ENCODE peak calls at places on chromosomes 2 and 18, in eight cellular contexts. One of them, this sample, is unnamed.

GRCh38 chr2:191228861-191229260 is 16.3 kb upstream of the MYO1B start:
- DNase-seq in tibial artery: no peak
- DNase-seq in cardiac muscle cell: no peak
- DNase-seq in body of pancreas: peak
- DNase-seq in SK-N-MC: no peak
- DNase-seq in right cardiac atrium: peak
- DNase-seq in thoracic aorta: no peak
- DNase-seq in Karpas-422: no peak
- DNase-seq in this sample: peak

GRCh38 chr2:23624378-23624777 is 239.4 kb downstream of the KLHL29 start:
- DNase-seq in tibial artery: no peak
- DNase-seq in cardiac muscle cell: peak
- DNase-seq in body of pancreas: no peak
- DNase-seq in SK-N-MC: no peak
- DNase-seq in right cardiac atrium: no peak
- DNase-seq in thoracic aorta: no peak
- DNase-seq in Karpas-422: peak
- DNase-seq in this sample: no peak

GRCh38 chr2:105403785-105404698 is 5.2 kb upstream of the FHL2 start:
- DNase-seq in tibial artery: no peak
- DNase-seq in cardiac muscle cell: peak
- DNase-seq in body of pancreas: no peak
- DNase-seq in SK-N-MC: no peak
- DNase-seq in right cardiac atrium: no peak
- DNase-seq in thoracic aorta: no peak
- DNase-seq in Karpas-422: no peak
- DNase-seq in this sample: peak

GRCh38 chr2:127170452-127171197 is 49.5 kb downstream of the CYP27C1 start:
- DNase-seq in tibial artery: no peak
- DNase-seq in cardiac muscle cell: no peak
- DNase-seq in body of pancreas: no peak
- DNase-seq in SK-N-MC: no peak
- DNase-seq in right cardiac atrium: no peak
- DNase-seq in thoracic aorta: no peak
- DNase-seq in Karpas-422: no peak
- DNase-seq in this sample: no peak

GRCh38 chr2:70710276-70710675 is 57.7 kb downstream of the ADD2 start:
- DNase-seq in tibial artery: no peak
- DNase-seq in cardiac muscle cell: no peak
- DNase-seq in body of pancreas: no peak
- DNase-seq in SK-N-MC: no peak
- DNase-seq in right cardiac atrium: no peak
- DNase-seq in thoracic aorta: no peak
- DNase-seq in Karpas-422: no peak
- DNase-seq in this sample: peak

GRCh38 chr18:55998071-55998522 is 410.1 kb upstream of the TCF4 start:
- DNase-seq in tibial artery: no peak
- DNase-seq in cardiac muscle cell: peak
- DNase-seq in body of pancreas: peak
- DNase-seq in SK-N-MC: no peak
- DNase-seq in right cardiac atrium: no peak
- DNase-seq in thoracic aorta: no peak
- DNase-seq in Karpas-422: no peak
- DNase-seq in this sample: peak

GRCh38 chr2:58427572-58428285 is 186.6 kb upstream of the FANCL start:
- DNase-seq in tibial artery: no peak
- DNase-seq in cardiac muscle cell: peak
- DNase-seq in body of pancreas: peak
- DNase-seq in SK-N-MC: peak
- DNase-seq in right cardiac atrium: no peak
- DNase-seq in thoracic aorta: no peak
- DNase-seq in Karpas-422: no peak
- DNase-seq in this sample: peak

GRCh38 chr2:156706576-156706975 is 270.4 kb downstream of the GPD2 start:
- DNase-seq in tibial artery: no peak
- DNase-seq in cardiac muscle cell: no peak
- DNase-seq in body of pancreas: no peak
- DNase-seq in SK-N-MC: no peak
- DNase-seq in right cardiac atrium: no peak
- DNase-seq in thoracic aorta: no peak
- DNase-seq in Karpas-422: no peak
- DNase-seq in this sample: no peak

GRCh38 chr2:145184741-145185671 is 665.1 kb upstream of the ZEB2 start:
- DNase-seq in tibial artery: no peak
- DNase-seq in cardiac muscle cell: peak
- DNase-seq in body of pancreas: no peak
- DNase-seq in SK-N-MC: peak
- DNase-seq in right cardiac atrium: no peak
- DNase-seq in thoracic aorta: no peak
- DNase-seq in Karpas-422: no peak
- DNase-seq in this sample: no peak

GRCh38 chr18:59060540-59060939 is 79.1 kb upstream of the SEC11C start:
- DNase-seq in tibial artery: no peak
- DNase-seq in cardiac muscle cell: no peak
- DNase-seq in body of pancreas: no peak
- DNase-seq in SK-N-MC: no peak
- DNase-seq in right cardiac atrium: peak
- DNase-seq in thoracic aorta: no peak
- DNase-seq in Karpas-422: no peak
- DNase-seq in this sample: no peak

GRCh38 chr2:2887772-2888387 is 489.7 kb downstream of the EIPR1 start:
- DNase-seq in tibial artery: peak
- DNase-seq in cardiac muscle cell: no peak
- DNase-seq in body of pancreas: no peak
- DNase-seq in SK-N-MC: no peak
- DNase-seq in right cardiac atrium: no peak
- DNase-seq in thoracic aorta: no peak
- DNase-seq in Karpas-422: no peak
- DNase-seq in this sample: no peak

GRCh38 chr18:51998711-51999110 is 341.3 kb upstream of the DCC start:
- DNase-seq in tibial artery: no peak
- DNase-seq in cardiac muscle cell: no peak
- DNase-seq in body of pancreas: no peak
- DNase-seq in SK-N-MC: no peak
- DNase-seq in right cardiac atrium: no peak
- DNase-seq in thoracic aorta: no peak
- DNase-seq in Karpas-422: no peak
- DNase-seq in this sample: no peak

GRCh38 chr18:3810271-3810670 is 360.3 kb downstream of the TGIF1 start:
- DNase-seq in tibial artery: no peak
- DNase-seq in cardiac muscle cell: peak
- DNase-seq in body of pancreas: no peak
- DNase-seq in SK-N-MC: no peak
- DNase-seq in right cardiac atrium: no peak
- DNase-seq in thoracic aorta: no peak
- DNase-seq in Karpas-422: no peak
- DNase-seq in this sample: no peak

GRCh38 chr2:43773876-43774613 is at the start of gene DYNC2LI1:
- DNase-seq in tibial artery: peak
- DNase-seq in cardiac muscle cell: peak
- DNase-seq in body of pancreas: peak
- DNase-seq in SK-N-MC: peak
- DNase-seq in right cardiac atrium: peak
- DNase-seq in thoracic aorta: peak
- DNase-seq in Karpas-422: peak
- DNase-seq in this sample: peak

GRCh38 chr18:5890606-5891360 is 4.5 kb downstream of the TMEM200C start:
- DNase-seq in tibial artery: peak
- DNase-seq in cardiac muscle cell: peak
- DNase-seq in body of pancreas: peak
- DNase-seq in SK-N-MC: no peak
- DNase-seq in right cardiac atrium: peak
- DNase-seq in thoracic aorta: no peak
- DNase-seq in Karpas-422: peak
- DNase-seq in this sample: no peak
- H3K4me3 ChIP-seq in tibial artery: peak
- H3K4me3 ChIP-seq in cardiac muscle cell: peak
- H3K4me3 ChIP-seq in body of pancreas: peak
- H3K4me3 ChIP-seq in SK-N-MC: no peak
- H3K4me3 ChIP-seq in right cardiac atrium: peak
- H3K4me3 ChIP-seq in thoracic aorta: peak
- H3K4me3 ChIP-seq in Karpas-422: no peak
- H3K4me3 ChIP-seq in this sample: no peak

DNA sequence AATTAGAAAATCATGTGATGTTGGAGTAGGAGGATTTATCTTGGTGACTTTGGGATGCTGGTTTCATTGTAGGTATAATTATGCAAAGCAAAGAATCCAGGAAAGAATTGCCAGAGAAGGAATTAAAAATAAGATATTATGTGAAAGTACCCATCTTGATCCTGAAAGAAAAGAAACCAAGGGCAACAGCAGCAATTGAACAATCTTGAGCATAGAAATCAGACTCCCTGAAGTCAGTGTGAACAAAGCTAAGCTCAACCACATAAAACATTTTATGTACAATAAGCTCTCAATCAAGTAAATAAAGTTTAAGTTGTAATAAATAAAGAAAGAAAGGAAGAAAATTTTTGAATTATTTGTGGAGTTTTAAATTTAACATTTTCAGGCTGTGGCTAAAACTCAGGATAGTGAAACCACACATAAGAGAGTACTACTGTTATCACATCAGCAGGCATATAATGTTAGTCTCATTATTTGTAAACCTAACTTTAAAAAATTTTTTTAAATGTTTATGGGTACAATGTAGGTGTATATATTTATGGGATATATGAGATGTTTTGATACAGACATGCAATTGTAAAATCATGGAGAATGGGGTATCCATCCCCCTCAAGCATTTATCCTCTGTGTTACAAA is 32.8 kb upstream of the GPR55 start:
- DNase-seq in tibial artery: no peak
- DNase-seq in cardiac muscle cell: no peak
- DNase-seq in body of pancreas: no peak
- DNase-seq in SK-N-MC: no peak
- DNase-seq in right cardiac atrium: no peak
- DNase-seq in thoracic aorta: no peak
- DNase-seq in Karpas-422: no peak
- DNase-seq in this sample: no peak
- H3K4me3 ChIP-seq in tibial artery: peak
- H3K4me3 ChIP-seq in cardiac muscle cell: peak
- H3K4me3 ChIP-seq in body of pancreas: no peak
- H3K4me3 ChIP-seq in SK-N-MC: peak
- H3K4me3 ChIP-seq in right cardiac atrium: peak
- H3K4me3 ChIP-seq in thoracic aorta: peak
- H3K4me3 ChIP-seq in Karpas-422: peak
- H3K4me3 ChIP-seq in this sample: peak

DNA sequence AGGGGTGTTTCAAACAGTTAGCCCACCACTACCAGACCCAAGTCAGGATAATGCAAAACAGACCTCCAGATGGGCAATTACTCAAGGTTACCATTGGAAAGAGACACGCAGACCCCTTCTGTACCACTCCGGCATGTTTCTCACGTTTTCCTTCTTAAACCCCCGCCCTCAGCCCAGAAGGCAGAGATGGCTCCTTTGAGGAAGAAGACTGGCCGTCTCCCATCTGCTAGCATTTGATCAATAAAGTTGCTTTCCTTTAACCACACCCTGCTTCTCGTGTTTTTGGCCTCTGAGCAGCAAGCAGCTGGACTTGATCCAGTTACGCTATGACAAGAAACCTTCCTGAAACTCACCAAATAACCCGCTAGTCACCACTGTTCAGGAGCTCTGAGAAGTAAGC is 1012.4 kb upstream of the GYPC start:
- DNase-seq in tibial artery: no peak
- DNase-seq in cardiac muscle cell: no peak
- DNase-seq in body of pancreas: no peak
- DNase-seq in SK-N-MC: no peak
- DNase-seq in right cardiac atrium: no peak
- DNase-seq in thoracic aorta: no peak
- DNase-seq in Karpas-422: no peak
- DNase-seq in this sample: no peak
- H3K4me3 ChIP-seq in tibial artery: no peak
- H3K4me3 ChIP-seq in cardiac muscle cell: no peak
- H3K4me3 ChIP-seq in body of pancreas: no peak
- H3K4me3 ChIP-seq in SK-N-MC: no peak
- H3K4me3 ChIP-seq in right cardiac atrium: no peak
- H3K4me3 ChIP-seq in thoracic aorta: no peak
- H3K4me3 ChIP-seq in Karpas-422: no peak
- H3K4me3 ChIP-seq in this sample: no peak

GRCh38 chr2:162492225-162492624 is 148.3 kb downstream of the GCA start:
- DNase-seq in tibial artery: no peak
- DNase-seq in cardiac muscle cell: no peak
- DNase-seq in body of pancreas: no peak
- DNase-seq in SK-N-MC: no peak
- DNase-seq in right cardiac atrium: no peak
- DNase-seq in thoracic aorta: no peak
- DNase-seq in Karpas-422: no peak
- DNase-seq in this sample: no peak

GRCh38 chr2:162487816-162488215 is 143.9 kb downstream of the GCA start:
- DNase-seq in tibial artery: no peak
- DNase-seq in cardiac muscle cell: no peak
- DNase-seq in body of pancreas: no peak
- DNase-seq in SK-N-MC: no peak
- DNase-seq in right cardiac atrium: no peak
- DNase-seq in thoracic aorta: no peak
- DNase-seq in Karpas-422: no peak
- DNase-seq in this sample: no peak

GRCh38 chr2:162490795-162491470 is 147.0 kb downstream of the GCA start:
- DNase-seq in tibial artery: no peak
- DNase-seq in cardiac muscle cell: no peak
- DNase-seq in body of pancreas: no peak
- DNase-seq in SK-N-MC: no peak
- DNase-seq in right cardiac atrium: no peak
- DNase-seq in thoracic aorta: no peak
- DNase-seq in Karpas-422: no peak
- DNase-seq in this sample: no peak

GRCh38 chr2:162490052-162490717 is 146.3 kb downstream of the GCA start:
- DNase-seq in tibial artery: no peak
- DNase-seq in cardiac muscle cell: no peak
- DNase-seq in body of pancreas: no peak
- DNase-seq in SK-N-MC: no peak
- DNase-seq in right cardiac atrium: no peak
- DNase-seq in thoracic aorta: no peak
- DNase-seq in Karpas-422: no peak
- DNase-seq in this sample: no peak
- H3K4me3 ChIP-seq in tibial artery: no peak
- H3K4me3 ChIP-seq in cardiac muscle cell: no peak
- H3K4me3 ChIP-seq in body of pancreas: no peak
- H3K4me3 ChIP-seq in SK-N-MC: no peak
- H3K4me3 ChIP-seq in right cardiac atrium: no peak
- H3K4me3 ChIP-seq in thoracic aorta: no peak
- H3K4me3 ChIP-seq in Karpas-422: no peak
- H3K4me3 ChIP-seq in this sample: no peak

GRCh38 chr2:196452758-196453157 is 186.8 kb upstream of the CCDC150 start:
- DNase-seq in tibial artery: no peak
- DNase-seq in cardiac muscle cell: no peak
- DNase-seq in body of pancreas: no peak
- DNase-seq in SK-N-MC: no peak
- DNase-seq in right cardiac atrium: no peak
- DNase-seq in thoracic aorta: no peak
- DNase-seq in Karpas-422: no peak
- DNase-seq in this sample: no peak
- H3K4me3 ChIP-seq in tibial artery: no peak
- H3K4me3 ChIP-seq in cardiac muscle cell: no peak
- H3K4me3 ChIP-seq in body of pancreas: no peak
- H3K4me3 ChIP-seq in SK-N-MC: no peak
- H3K4me3 ChIP-seq in right cardiac atrium: no peak
- H3K4me3 ChIP-seq in thoracic aorta: no peak
- H3K4me3 ChIP-seq in Karpas-422: no peak
- H3K4me3 ChIP-seq in this sample: no peak

GRCh38 chr18:21164746-21165145 is 53.1 kb upstream of the ROCK1 start:
- DNase-seq in tibial artery: no peak
- DNase-seq in cardiac muscle cell: no peak
- DNase-seq in body of pancreas: no peak
- DNase-seq in SK-N-MC: no peak
- DNase-seq in right cardiac atrium: no peak
- DNase-seq in thoracic aorta: no peak
- DNase-seq in Karpas-422: no peak
- DNase-seq in this sample: no peak
- H3K4me3 ChIP-seq in tibial artery: no peak
- H3K4me3 ChIP-seq in cardiac muscle cell: no peak
- H3K4me3 ChIP-seq in body of pancreas: no peak
- H3K4me3 ChIP-seq in SK-N-MC: no peak
- H3K4me3 ChIP-seq in right cardiac atrium: no peak
- H3K4me3 ChIP-seq in thoracic aorta: no peak
- H3K4me3 ChIP-seq in Karpas-422: no peak
- H3K4me3 ChIP-seq in this sample: no peak